ENCODE peak calls at places on chromosomes 4 and X, in eight cellular contexts. One of them, this sample, is unnamed. For H3K9me3, the result is how much of the 10 kb centered on the place peaks cover.

GRCh38 chrX:46574941-46575381 is 1.4 kb downstream of the CHST7 start:
- DNase-seq in effector memory CD4-positive, alpha-beta T cell: peak
- DNase-seq in fibroblast of lung: no peak
- DNase-seq in tibial artery: no peak
- DNase-seq in SK-N-SH: peak
- DNase-seq in left ventricle myocardium inferior: peak
- DNase-seq in esophagus squamous epithelium: no peak
- DNase-seq in HCT116: no peak
- DNase-seq in this sample: no peak

GRCh38 chr4:7519638-7520373 is 85.1 kb upstream of the PSAPL1 start:
- DNase-seq in left ventricle myocardium inferior: no peak
- DNase-seq in fibroblast of lung: no peak
- DNase-seq in HCT116: no peak
- DNase-seq in esophagus squamous epithelium: no peak
- DNase-seq in tibial artery: no peak
- DNase-seq in SK-N-SH: peak
- DNase-seq in effector memory CD4-positive, alpha-beta T cell: no peak
- DNase-seq in this sample: no peak

GRCh38 chrX:65883556-65883955 is 156.3 kb downstream of the VSIG4 start:
- DNase-seq in HCT116: no peak
- DNase-seq in effector memory CD4-positive, alpha-beta T cell: no peak
- DNase-seq in fibroblast of lung: no peak
- DNase-seq in left ventricle myocardium inferior: no peak
- DNase-seq in SK-N-SH: no peak
- DNase-seq in esophagus squamous epithelium: no peak
- DNase-seq in tibial artery: no peak
- DNase-seq in this sample: no peak

GRCh38 chr4:8123865-8124264 is 34.7 kb downstream of the ABLIM2 start:
- DNase-seq in left ventricle myocardium inferior: no peak
- DNase-seq in effector memory CD4-positive, alpha-beta T cell: no peak
- DNase-seq in tibial artery: no peak
- DNase-seq in HCT116: no peak
- DNase-seq in esophagus squamous epithelium: no peak
- DNase-seq in fibroblast of lung: no peak
- DNase-seq in SK-N-SH: no peak
- DNase-seq in this sample: no peak

GRCh38 chrX:19775830-19776498 is 111.4 kb downstream of the SH3KBP1 start:
- DNase-seq in tibial artery: no peak
- DNase-seq in effector memory CD4-positive, alpha-beta T cell: no peak
- DNase-seq in left ventricle myocardium inferior: no peak
- DNase-seq in esophagus squamous epithelium: no peak
- DNase-seq in SK-N-SH: no peak
- DNase-seq in fibroblast of lung: no peak
- DNase-seq in HCT116: no peak
- DNase-seq in this sample: no peak

GRCh38 chr4:54082168-54082567 is 17.8 kb upstream of the CHIC2 start:
- DNase-seq in esophagus squamous epithelium: no peak
- DNase-seq in tibial artery: no peak
- DNase-seq in fibroblast of lung: peak
- DNase-seq in effector memory CD4-positive, alpha-beta T cell: no peak
- DNase-seq in left ventricle myocardium inferior: no peak
- DNase-seq in HCT116: peak
- DNase-seq in SK-N-SH: no peak
- DNase-seq in this sample: no peak

GRCh38 chr4:137519406-137519805 is 12.9 kb downstream of the PCDH18 start:
- DNase-seq in effector memory CD4-positive, alpha-beta T cell: no peak
- DNase-seq in HCT116: no peak
- DNase-seq in esophagus squamous epithelium: no peak
- DNase-seq in left ventricle myocardium inferior: no peak
- DNase-seq in SK-N-SH: no peak
- DNase-seq in tibial artery: no peak
- DNase-seq in fibroblast of lung: peak
- DNase-seq in this sample: no peak

GRCh38 chrX:112043997-112044396 is 38.6 kb downstream of the TRPC5 start:
- DNase-seq in tibial artery: no peak
- DNase-seq in effector memory CD4-positive, alpha-beta T cell: no peak
- DNase-seq in esophagus squamous epithelium: no peak
- DNase-seq in HCT116: peak
- DNase-seq in SK-N-SH: peak
- DNase-seq in fibroblast of lung: no peak
- DNase-seq in left ventricle myocardium inferior: no peak
- DNase-seq in this sample: no peak

GRCh38 chr4:11011249-11011648 is 326.7 kb upstream of the CLNK start:
- DNase-seq in left ventricle myocardium inferior: no peak
- DNase-seq in esophagus squamous epithelium: no peak
- DNase-seq in fibroblast of lung: no peak
- DNase-seq in HCT116: no peak
- DNase-seq in effector memory CD4-positive, alpha-beta T cell: no peak
- DNase-seq in SK-N-SH: no peak
- DNase-seq in tibial artery: no peak
- DNase-seq in this sample: no peak

GRCh38 chr4:171846232-171846631 is 33.0 kb downstream of the GALNTL6 start:
- DNase-seq in esophagus squamous epithelium: no peak
- DNase-seq in effector memory CD4-positive, alpha-beta T cell: no peak
- DNase-seq in HCT116: peak
- DNase-seq in left ventricle myocardium inferior: no peak
- DNase-seq in fibroblast of lung: peak
- DNase-seq in tibial artery: no peak
- DNase-seq in SK-N-SH: peak
- DNase-seq in this sample: no peak

GRCh38 chr4:81648576-81649272 is 177.0 kb upstream of the RASGEF1B start:
- DNase-seq in tibial artery: no peak
- DNase-seq in HCT116: no peak
- DNase-seq in SK-N-SH: no peak
- DNase-seq in left ventricle myocardium inferior: no peak
- DNase-seq in effector memory CD4-positive, alpha-beta T cell: no peak
- DNase-seq in esophagus squamous epithelium: no peak
- DNase-seq in fibroblast of lung: no peak
- DNase-seq in this sample: no peak

GRCh38 chrX:154730271-154730883 is 20.5 kb downstream of the GAB3 start:
- DNase-seq in SK-N-SH: no peak
- DNase-seq in tibial artery: no peak
- DNase-seq in left ventricle myocardium inferior: peak
- DNase-seq in esophagus squamous epithelium: no peak
- DNase-seq in HCT116: no peak
- DNase-seq in effector memory CD4-positive, alpha-beta T cell: no peak
- DNase-seq in fibroblast of lung: peak
- DNase-seq in this sample: no peak

GRCh38 chrX:41518127-41518840 is 71.1 kb downstream of the NYX start:
- DNase-seq in tibial artery: no peak
- DNase-seq in effector memory CD4-positive, alpha-beta T cell: no peak
- DNase-seq in fibroblast of lung: no peak
- DNase-seq in esophagus squamous epithelium: no peak
- DNase-seq in HCT116: no peak
- DNase-seq in left ventricle myocardium inferior: no peak
- DNase-seq in SK-N-SH: no peak
- DNase-seq in this sample: no peak

GRCh38 chr4:53861856-53862610 is 202.4 kb downstream of the CHIC2 start:
- DNase-seq in SK-N-SH: no peak
- DNase-seq in fibroblast of lung: peak
- DNase-seq in esophagus squamous epithelium: no peak
- DNase-seq in tibial artery: no peak
- DNase-seq in HCT116: no peak
- DNase-seq in effector memory CD4-positive, alpha-beta T cell: no peak
- DNase-seq in left ventricle myocardium inferior: no peak
- DNase-seq in this sample: no peak

GRCh38 chr4:109816082-109816442 is 500 bp downstream of the GAR1 start:
- DNase-seq in left ventricle myocardium inferior: no peak
- DNase-seq in SK-N-SH: no peak
- DNase-seq in fibroblast of lung: no peak
- DNase-seq in HCT116: no peak
- DNase-seq in effector memory CD4-positive, alpha-beta T cell: peak
- DNase-seq in esophagus squamous epithelium: no peak
- DNase-seq in tibial artery: no peak
- DNase-seq in this sample: no peak

GRCh38 chrX:111086521-111087127 is 9.4 kb upstream of the PAK3 start:
- DNase-seq in fibroblast of lung: no peak
- DNase-seq in effector memory CD4-positive, alpha-beta T cell: no peak
- DNase-seq in tibial artery: no peak
- DNase-seq in HCT116: no peak
- DNase-seq in left ventricle myocardium inferior: no peak
- DNase-seq in SK-N-SH: no peak
- DNase-seq in esophagus squamous epithelium: no peak
- DNase-seq in this sample: no peak

GRCh38 chr4:7358100-7358735 is 76.5 kb downstream of the PSAPL1 start:
- DNase-seq in esophagus squamous epithelium: no peak
- DNase-seq in SK-N-SH: no peak
- DNase-seq in left ventricle myocardium inferior: peak
- DNase-seq in tibial artery: peak
- DNase-seq in effector memory CD4-positive, alpha-beta T cell: no peak
- DNase-seq in HCT116: peak
- DNase-seq in fibroblast of lung: peak
- DNase-seq in this sample: no peak

GRCh38 chr4:139898293-139898692 is 232.7 kb downstream of the MGST2 start:
- DNase-seq in esophagus squamous epithelium: no peak
- DNase-seq in HCT116: no peak
- DNase-seq in tibial artery: no peak
- DNase-seq in effector memory CD4-positive, alpha-beta T cell: no peak
- DNase-seq in SK-N-SH: no peak
- DNase-seq in fibroblast of lung: no peak
- DNase-seq in left ventricle myocardium inferior: no peak
- DNase-seq in this sample: no peak
- H3K4me3 ChIP-seq in esophagus squamous epithelium: no peak
- H3K4me3 ChIP-seq in HCT116: no peak
- H3K4me3 ChIP-seq in tibial artery: no peak
- H3K4me3 ChIP-seq in effector memory CD4-positive, alpha-beta T cell: no peak
- H3K4me3 ChIP-seq in SK-N-SH: no peak
- H3K4me3 ChIP-seq in fibroblast of lung: no peak
- H3K4me3 ChIP-seq in left ventricle myocardium inferior: no peak
- H3K4me3 ChIP-seq in this sample: no peak

GRCh38 chr4:4247711-4248035 is 350 bp downstream of the TMEM128 start:
- DNase-seq in esophagus squamous epithelium: no peak
- DNase-seq in left ventricle myocardium inferior: no peak
- DNase-seq in SK-N-SH: no peak
- DNase-seq in fibroblast of lung: no peak
- DNase-seq in HCT116: no peak
- DNase-seq in effector memory CD4-positive, alpha-beta T cell: no peak
- DNase-seq in tibial artery: no peak
- DNase-seq in this sample: no peak

GRCh38 chr4:4245172-4245571 is 2.9 kb downstream of the TMEM128 start:
- DNase-seq in fibroblast of lung: no peak
- DNase-seq in effector memory CD4-positive, alpha-beta T cell: no peak
- DNase-seq in left ventricle myocardium inferior: no peak
- DNase-seq in HCT116: no peak
- DNase-seq in tibial artery: no peak
- DNase-seq in esophagus squamous epithelium: no peak
- DNase-seq in SK-N-SH: no peak
- DNase-seq in this sample: no peak

GRCh38 chr4:4249876-4250275 is 1.9 kb upstream of the TMEM128 start:
- DNase-seq in SK-N-SH: no peak
- DNase-seq in fibroblast of lung: no peak
- DNase-seq in left ventricle myocardium inferior: no peak
- DNase-seq in tibial artery: no peak
- DNase-seq in esophagus squamous epithelium: no peak
- DNase-seq in HCT116: no peak
- DNase-seq in effector memory CD4-positive, alpha-beta T cell: no peak
- DNase-seq in this sample: no peak

GRCh38 chr4:4248036-4248884 is at the start of gene TMEM128:
- DNase-seq in HCT116: peak
- DNase-seq in left ventricle myocardium inferior: peak
- DNase-seq in SK-N-SH: peak
- DNase-seq in fibroblast of lung: peak
- DNase-seq in esophagus squamous epithelium: peak
- DNase-seq in tibial artery: peak
- DNase-seq in effector memory CD4-positive, alpha-beta T cell: peak
- DNase-seq in this sample: no peak

DNA sequence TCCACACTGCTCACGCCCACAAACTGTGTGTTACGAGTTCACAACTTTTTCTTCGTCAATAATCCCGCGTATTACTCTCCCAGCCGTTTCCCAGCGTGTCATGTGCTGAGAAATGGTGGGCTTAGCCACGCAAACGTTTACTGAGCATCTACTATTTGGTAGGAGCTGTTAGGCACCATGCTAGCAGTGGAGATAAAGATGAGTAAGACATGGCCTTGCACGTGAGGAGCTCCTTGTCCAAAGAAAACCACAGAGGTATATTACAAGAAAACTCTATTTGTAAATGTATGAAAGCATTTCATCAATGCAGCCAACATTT is 821 bp upstream of the TMEM128 start:
- DNase-seq in tibial artery: no peak
- DNase-seq in esophagus squamous epithelium: no peak
- DNase-seq in fibroblast of lung: no peak
- DNase-seq in SK-N-SH: peak
- DNase-seq in effector memory CD4-positive, alpha-beta T cell: no peak
- DNase-seq in left ventricle myocardium inferior: no peak
- DNase-seq in HCT116: no peak
- DNase-seq in this sample: no peak
- H3K27ac ChIP-seq in tibial artery: peak
- H3K27ac ChIP-seq in esophagus squamous epithelium: peak
- H3K27ac ChIP-seq in fibroblast of lung: peak
- H3K27ac ChIP-seq in SK-N-SH: peak
- H3K27ac ChIP-seq in effector memory CD4-positive, alpha-beta T cell: peak
- H3K27ac ChIP-seq in left ventricle myocardium inferior: peak
- H3K27ac ChIP-seq in HCT116: peak
- H3K27ac ChIP-seq in this sample: peak

DNA sequence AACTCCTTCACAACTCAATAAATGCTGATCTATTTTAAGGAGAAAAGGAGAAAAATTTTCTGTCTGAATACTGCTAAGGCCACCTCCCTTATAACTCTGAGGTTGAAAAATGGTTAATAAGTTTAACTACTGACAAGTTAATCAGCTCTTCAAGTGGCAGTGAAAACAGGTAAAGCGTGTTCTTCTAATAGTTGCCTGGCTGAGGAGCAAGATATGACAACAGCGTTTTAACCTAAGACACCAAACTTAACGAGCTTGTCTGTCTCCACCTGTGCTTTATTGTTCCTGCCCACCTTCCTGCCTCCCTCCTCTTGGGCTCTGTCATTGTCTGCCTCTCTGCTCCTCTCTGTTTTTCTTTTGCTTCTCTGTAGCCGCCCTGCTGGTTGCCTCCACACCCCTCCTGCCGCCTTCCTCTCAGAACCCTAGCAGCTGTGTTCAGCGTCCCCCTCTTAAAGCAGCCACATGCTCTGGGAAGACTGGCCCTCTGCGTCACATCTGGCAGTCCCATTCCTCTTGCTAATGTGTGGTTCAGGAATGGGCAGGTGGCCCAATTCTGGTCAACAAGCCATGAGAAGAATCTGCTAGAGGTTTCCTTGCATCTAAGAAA is 4.3 kb upstream of the TSPAN5 start:
- DNase-seq in effector memory CD4-positive, alpha-beta T cell: peak
- DNase-seq in HCT116: no peak
- DNase-seq in SK-N-SH: no peak
- DNase-seq in fibroblast of lung: no peak
- DNase-seq in tibial artery: no peak
- DNase-seq in esophagus squamous epithelium: no peak
- DNase-seq in left ventricle myocardium inferior: no peak
- DNase-seq in this sample: no peak
- H3K9me3 ChIP-seq in effector memory CD4-positive, alpha-beta T cell: under half
- H3K9me3 ChIP-seq in HCT116: under half
- H3K9me3 ChIP-seq in SK-N-SH: under half
- H3K9me3 ChIP-seq in fibroblast of lung: under half
- H3K9me3 ChIP-seq in tibial artery: under half
- H3K9me3 ChIP-seq in esophagus squamous epithelium: under half
- H3K9me3 ChIP-seq in left ventricle myocardium inferior: under half
- H3K9me3 ChIP-seq in this sample: under half

DNA sequence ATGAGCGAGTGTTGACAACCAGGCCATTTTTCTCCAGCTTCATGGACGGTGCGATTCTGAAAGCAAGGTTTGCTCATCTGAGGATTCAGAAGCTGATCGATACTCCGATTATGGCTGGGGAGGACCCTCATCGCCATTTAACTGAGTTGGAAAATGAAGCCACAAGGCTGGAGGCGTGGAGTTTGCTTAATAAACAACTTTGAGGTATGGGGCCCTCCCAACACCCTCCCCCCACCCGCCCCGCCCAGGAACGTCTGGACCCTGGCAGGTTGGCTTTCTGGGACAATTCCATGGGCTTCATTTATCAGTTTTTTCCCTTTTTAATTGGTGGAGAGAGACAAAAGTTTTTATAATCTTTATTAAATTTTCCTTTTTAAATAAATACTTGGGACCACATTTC is 52.5 kb downstream of the C4orf51 start:
- DNase-seq in tibial artery: no peak
- DNase-seq in left ventricle myocardium inferior: no peak
- DNase-seq in HCT116: no peak
- DNase-seq in effector memory CD4-positive, alpha-beta T cell: no peak
- DNase-seq in esophagus squamous epithelium: no peak
- DNase-seq in SK-N-SH: no peak
- DNase-seq in fibroblast of lung: no peak
- DNase-seq in this sample: no peak
- H3K4me3 ChIP-seq in tibial artery: peak
- H3K4me3 ChIP-seq in left ventricle myocardium inferior: peak
- H3K4me3 ChIP-seq in HCT116: peak
- H3K4me3 ChIP-seq in effector memory CD4-positive, alpha-beta T cell: peak
- H3K4me3 ChIP-seq in esophagus squamous epithelium: peak
- H3K4me3 ChIP-seq in SK-N-SH: peak
- H3K4me3 ChIP-seq in fibroblast of lung: peak
- H3K4me3 ChIP-seq in this sample: peak

This sample was measured in vagina.